ENCODE peak calls at places on chromosomes 13 and 19, in six cellular contexts. J is A172; U is stimulated activated CD8-positive, alpha-beta memory T cell treated with anti-CD3 and anti-CD28 coated beads, Interleukin-7, amount 100 ng/mL, for 1 hour; Q is transverse colon; B is stimulated activated CD4-positive, alpha-beta T cell treated with anti-CD3 and anti-CD28 coated beads, Interleukin-15, amount 100 ng/mL, for 1 hour; A is GM23248. H is an unnamed sample.

GRCh38 chr19:50300814-50301606 is 28.2 kb downstream of the KCNC3 start:
- DNase-seq in J (peak; percentile 80), U (no peak), Q (no peak), B (no peak), A (peak; percentile 83), H (no peak)

GRCh38 chr13:26987614-26988013 is 184.0 kb downstream of the USP12 start:
- DNase-seq in J (no peak), U (no peak), Q (no peak), B (no peak), A (no peak), H (no peak)

GRCh38 chr13:59893261-59893660 is 270.5 kb downstream of the DIAPH3 start:
- DNase-seq in J (no peak), U (no peak), Q (no peak), B (no peak), A (no peak), H (no peak)

GRCh38 chr19:49436381-49437017 is 4.8 kb downstream of the SLC17A7 start:
- DNase-seq in J (no peak), U (no peak), Q (no peak), B (no peak), A (peak; percentile 54), H (no peak)

GRCh38 chr13:112943309-112944125 is 25.5 kb upstream of the MCF2L start:
- DNase-seq in J (peak; percentile 14), U (no peak), Q (peak; percentile 40), B (no peak), A (peak; percentile 52), H (no peak)

GRCh38 chr13:25633108-25633507 is 261.3 kb downstream of the ATP8A2 start:
- DNase-seq in J (peak; percentile 8), U (no peak), Q (no peak), B (no peak), A (no peak), H (no peak)

GRCh38 chr13:93226623-93227279 is at the start of gene GPC6:
- DNase-seq in J (peak; percentile 86), U (no peak), Q (peak; percentile 18), B (no peak), A (peak; percentile 90), H (no peak)

GRCh38 chr19:32817252-32817912 is 52.2 kb downstream of the SLC7A9 start:
- DNase-seq in J (no peak), U (no peak), Q (peak; percentile 15), B (no peak), A (no peak), H (no peak)

GRCh38 chr19:29683009-29683408 is 17.7 kb downstream of the PLEKHF1 start:
- DNase-seq in J (no peak), U (no peak), Q (no peak), B (no peak), A (peak; percentile 49), H (no peak)

GRCh38 chr19:1523412-1524205 is at the start of gene PLK5:
- DNase-seq in J (no peak), U (no peak), Q (no peak), B (no peak), A (no peak), H (no peak)

GRCh38 chr19:49645592-49645991 is 3.6 kb downstream of the SCAF1 start:
- DNase-seq in J (no peak), U (no peak), Q (no peak), B (no peak), A (no peak), H (no peak)

GRCh38 chr19:53644061-53644816 is 12.4 kb downstream of the DPRX start:
- DNase-seq in J (no peak), U (no peak), Q (no peak), B (no peak), A (no peak), H (no peak)

GRCh38 chr19:41321600-41322270 is 11.8 kb downstream of the CCDC97 start:
- DNase-seq in J (peak; percentile 90), U (no peak), Q (peak; percentile 41), B (no peak), A (peak; percentile 81), H (no peak)

GRCh38 chr19:31119951-31120690 is 229.1 kb downstream of the TSHZ3 start:
- DNase-seq in J (no peak), U (no peak), Q (no peak), B (no peak), A (no peak), H (no peak)

GRCh38 chr19:53865918-53866696 is 1.6 kb upstream of the MYADM start:
- DNase-seq in J (peak; percentile 81), U (no peak), Q (peak; percentile 81), B (peak; percentile 56), A (peak; percentile 95), H (peak; percentile 77)

GRCh38 chr13:31591834-31592233 is 147.5 kb upstream of the RXFP2 start:
- DNase-seq in J (no peak), U (no peak), Q (no peak), B (no peak), A (no peak), H (no peak)

GRCh38 chr13:46403851-46404731 is 17.0 kb upstream of the RUBCNL start:
- DNase-seq in J (no peak), U (no peak), Q (no peak), B (no peak), A (no peak), H (peak; percentile 22)

GRCh38 chr19:38378866-38379265 is 4.5 kb downstream of the PSMD8 start:
- DNase-seq in J (no peak), U (no peak), Q (no peak), B (no peak), A (peak; percentile 58), H (no peak)

GRCh38 chr13:31890946-31891345 is 140.6 kb upstream of the FRY start:
- DNase-seq in J (no peak), U (no peak), Q (no peak), B (no peak), A (peak; percentile 57), H (no peak)

GRCh38 chr19:37990362-37990761 is 83.4 kb downstream of the SIPA1L3 start:
- DNase-seq in J (peak; percentile 55), U (no peak), Q (no peak), B (no peak), A (no peak), H (no peak)

GRCh38 chr13:112730157-112730671 is 40.4 kb downstream of the ATP11A start:
- DNase-seq in J (no peak), U (no peak), Q (no peak), B (no peak), A (no peak), H (no peak)

GRCh38 chr19:2761876-2762782 is 20.9 kb downstream of the SGTA start:
- DNase-seq in J (no peak), U (no peak), Q (no peak), B (no peak), A (no peak), H (no peak)

GRCh38 chr13:41608779-41609178 is 151.4 kb downstream of the RGCC start:
- DNase-seq in J (no peak), U (no peak), Q (no peak), B (no peak), A (peak; percentile 50), H (no peak)

GRCh38 chr19:2385053-2385721 is 25.1 kb downstream of the TMPRSS9 start:
- DNase-seq in J (peak; percentile 97), U (no peak), Q (peak; percentile 51), B (no peak), A (peak; percentile 87), H (no peak)

GRCh38 chr19:2154587-2155075 is 3.3 kb upstream of the AP3D1 start:
- DNase-seq in J (peak; percentile 89), U (no peak), Q (peak; percentile 63), B (no peak), A (peak; percentile 65), H (no peak)

GRCh38 chr13:30739646-30740642 is 4.6 kb downstream of the ALOX5AP start:
- DNase-seq in J (peak; percentile 91), U (peak; percentile 32), Q (no peak), B (peak; percentile 28), A (peak; percentile 86), H (no peak)

GRCh38 chr13:68051910-68052309 is 821.8 kb upstream of the PCDH9 start:
- DNase-seq in J (no peak), U (no peak), Q (no peak), B (no peak), A (no peak), H (no peak)

GRCh38 chr13:44311011-44311481 is 62.6 kb upstream of the SERP2 start:
- DNase-seq in J (no peak), U (no peak), Q (no peak), B (no peak), A (peak; percentile 13), H (no peak)

GRCh38 chr19:17542793-17543582 is 12.5 kb upstream of the COLGALT1 start:
- DNase-seq in J (no peak), U (no peak), Q (no peak), B (no peak), A (no peak), H (no peak)

GRCh38 chr13:99384468-99384867 is 77.3 kb upstream of the GPR183 start:
- DNase-seq in J (no peak), U (no peak), Q (no peak), B (no peak), A (no peak), H (no peak)

GRCh38 chr13:101917833-101918755 is 465.6 kb downstream of the ITGBL1 start:
- DNase-seq in J (no peak), U (no peak), Q (no peak), B (no peak), A (no peak), H (no peak)

H was measured in natural killer cell.